ENCODE peak calls at places on chromosomes 4 and X, in five cellular contexts. O is neural crest cell; J is CD8-positive, alpha-beta T cell; X is choroid plexus epithelial cell; K is coronary artery. V is an unnamed sample.

GRCh38 chr4:6682862-6683590 is 10.7 kb upstream of the S100P start:
- DNase-seq in O (no peak), J (no peak), X (no peak), K (no peak), V (no peak)

GRCh38 chr4:76585897-76586360 is 150.9 kb downstream of the SHROOM3 start:
- DNase-seq in O (peak; percentile 19), J (peak; percentile 5), X (peak; percentile 76), K (peak; percentile 93), V (peak; percentile 54)

GRCh38 chr4:4387531-4388311 is 819 bp downstream of the NSG1 start:
- DNase-seq in O (no peak), J (peak; percentile 38), X (no peak), K (no peak), V (no peak)

GRCh38 chr4:6252051-6252450 is 17.6 kb upstream of the WFS1 start:
- DNase-seq in O (no peak), J (no peak), X (no peak), K (no peak), V (no peak)

GRCh38 chrX:13761606-13762005 is 27.1 kb downstream of the OFD1 start:
- DNase-seq in O (no peak), J (no peak), X (peak; percentile 37), K (no peak), V (no peak)

GRCh38 chrX:2134782-2135181 is 366.0 kb downstream of the DHRSX start:
- DNase-seq in O (no peak), J (no peak), X (no peak), K (no peak), V (no peak)

GRCh38 chr4:80142396-80143304 is 54.7 kb upstream of the PRDM8 start:
- DNase-seq in O (no peak), J (no peak), X (peak; percentile 47), K (no peak), V (peak; percentile 55)

GRCh38 chr4:113397114-113397701 is 347.8 kb downstream of the ANK2 start:
- DNase-seq in O (no peak), J (no peak), X (peak; percentile 72), K (no peak), V (peak; percentile 91)

GRCh38 chr4:165784672-165785071 is 88.4 kb upstream of the TLL1 start:
- DNase-seq in O (no peak), J (no peak), X (no peak), K (no peak), V (no peak)

GRCh38 chr4:26127851-26128337 is 192.9 kb upstream of the RBPJ start:
- DNase-seq in O (no peak), J (no peak), X (no peak), K (no peak), V (no peak)

GRCh38 chrX:1111543-1112300 is 100.7 kb downstream of the CRLF2 start:
- DNase-seq in O (no peak), J (no peak), X (no peak), K (peak; percentile 17), V (no peak)

GRCh38 chr4:125550769-125551168 is 236.0 kb downstream of the FAT4 start:
- DNase-seq in O (no peak), J (no peak), X (no peak), K (no peak), V (no peak)

GRCh38 chrX:136529795-136530194 is 2.2 kb upstream of the VGLL1 start:
- DNase-seq in O (no peak), J (no peak), X (no peak), K (no peak), V (no peak)

GRCh38 chr4:56469489-56470210 is 2.2 kb downstream of the SRP72 start:
- DNase-seq in O (no peak), J (no peak), X (no peak), K (no peak), V (no peak)

GRCh38 chr4:137558951-137559350 is 26.7 kb upstream of the PCDH18 start:
- DNase-seq in O (no peak), J (no peak), X (peak; percentile 63), K (no peak), V (peak; percentile 32)

GRCh38 chr4:56506110-56506705 is 617 bp downstream of the ARL9 start:
- DNase-seq in O (no peak), J (no peak), X (peak; percentile 25), K (no peak), V (peak; percentile 15)

GRCh38 chr4:40916880-40917279 is 167.1 kb downstream of the NSUN7 start:
- DNase-seq in O (peak; percentile 14), J (no peak), X (peak; percentile 32), K (no peak), V (peak; percentile 67)

GRCh38 chrX:31333181-31333831 is 261.5 kb upstream of the FTHL17 start:
- DNase-seq in O (no peak), J (no peak), X (peak; percentile 88), K (no peak), V (peak; percentile 79)

GRCh38 chr4:106502106-106502699 is 133.6 kb upstream of the GIMD1 start:
- DNase-seq in O (peak; percentile 60), J (peak; percentile 8), X (peak; percentile 82), K (no peak), V (peak; percentile 77)

GRCh38 chr4:83606898-83607297 is 71.0 kb downstream of the GPAT3 start:
- DNase-seq in O (no peak), J (no peak), X (no peak), K (no peak), V (no peak)

GRCh38 chrX:152896450-152896849 is 1.4 kb upstream of the ZNF185 start:
- DNase-seq in O (no peak), J (no peak), X (no peak), K (no peak), V (no peak)

GRCh38 chrX:136421338-136421737 is 66.4 kb upstream of the BRS3 start:
- DNase-seq in O (no peak), J (no peak), X (no peak), K (no peak), V (no peak)

GRCh38 chr4:73343432-73343831 is 60.7 kb upstream of the ALB start:
- DNase-seq in O (no peak), J (no peak), X (no peak), K (no peak), V (no peak)

GRCh38 chr4:73344106-73344505 is 60.0 kb upstream of the ALB start:
- DNase-seq in O (no peak), J (no peak), X (no peak), K (no peak), V (no peak)

GRCh38 chr4:73335717-73336116 is 68.4 kb upstream of the ALB start:
- DNase-seq in O (no peak), J (no peak), X (no peak), K (no peak), V (no peak)

GRCh38 chr4:73345399-73345975 is 58.6 kb upstream of the ALB start:
- DNase-seq in O (no peak), J (no peak), X (peak; percentile 5), K (no peak), V (no peak)

DNA sequence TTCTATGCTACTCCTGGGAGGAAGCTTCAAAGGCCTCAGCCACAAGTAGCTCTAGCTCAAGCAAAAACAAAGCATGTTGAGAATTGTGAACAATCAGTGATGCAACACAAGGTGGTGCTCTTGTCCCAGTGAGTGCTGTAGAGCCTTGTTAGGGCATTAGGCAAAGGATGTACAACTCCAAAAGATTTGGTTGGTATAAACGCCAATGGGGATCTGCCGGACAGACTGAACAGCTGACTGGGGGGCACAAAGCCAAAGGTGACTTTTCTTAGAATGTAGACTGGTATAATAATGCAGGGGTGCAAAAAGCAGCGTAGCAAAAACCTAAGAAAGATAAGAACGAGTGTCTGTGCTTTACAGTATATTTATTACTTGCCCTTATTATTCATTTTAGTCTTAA is 62.6 kb upstream of the ALB start:
- DNase-seq in O (peak; percentile 22), J (no peak), X (peak; percentile 80), K (no peak), V (peak; percentile 83)
- TF ChIP-seq CTCF in O (peak; percentile 69), J (no peak), X (peak; percentile 76), K (no peak), V (peak; percentile 69)

GRCh38 chr4:833156-833555 is 7.2 kb upstream of the CPLX1 start:
- DNase-seq in O (no peak), J (no peak), X (no peak), K (no peak), V (no peak)
- TF ChIP-seq CTCF in O (no peak), J (no peak), X (no peak), K (no peak), V (no peak)

GRCh38 chrX:65034641-65035450 is 58.6 kb upstream of the ZC4H2 start:
- DNase-seq in O (peak; percentile 65), J (peak; percentile 80), X (peak; percentile 53), K (peak; percentile 83), V (peak; percentile 78)
- TF ChIP-seq CTCF in O (peak; percentile 59), J (peak; percentile 46), X (peak; percentile 31), K (no peak), V (peak; percentile 42)

GRCh38 chrX:151176351-151176750 is at the start of gene GPR50:
- DNase-seq in O (peak; percentile 15), J (no peak), X (no peak), K (no peak), V (no peak)

GRCh38 chrX:151177141-151178027 is 1.0 kb downstream of the GPR50 start:
- DNase-seq in O (peak; percentile 22), J (no peak), X (no peak), K (no peak), V (peak; percentile 48)

GRCh38 chrX:151175283-151176062 is 911 bp upstream of the GPR50 start:
- DNase-seq in O (no peak), J (no peak), X (no peak), K (no peak), V (peak; percentile 6)

GRCh38 chrX:151178746-151179145 is 2.4 kb downstream of the GPR50 start:
- DNase-seq in O (no peak), J (no peak), X (no peak), K (no peak), V (no peak)

DNA sequence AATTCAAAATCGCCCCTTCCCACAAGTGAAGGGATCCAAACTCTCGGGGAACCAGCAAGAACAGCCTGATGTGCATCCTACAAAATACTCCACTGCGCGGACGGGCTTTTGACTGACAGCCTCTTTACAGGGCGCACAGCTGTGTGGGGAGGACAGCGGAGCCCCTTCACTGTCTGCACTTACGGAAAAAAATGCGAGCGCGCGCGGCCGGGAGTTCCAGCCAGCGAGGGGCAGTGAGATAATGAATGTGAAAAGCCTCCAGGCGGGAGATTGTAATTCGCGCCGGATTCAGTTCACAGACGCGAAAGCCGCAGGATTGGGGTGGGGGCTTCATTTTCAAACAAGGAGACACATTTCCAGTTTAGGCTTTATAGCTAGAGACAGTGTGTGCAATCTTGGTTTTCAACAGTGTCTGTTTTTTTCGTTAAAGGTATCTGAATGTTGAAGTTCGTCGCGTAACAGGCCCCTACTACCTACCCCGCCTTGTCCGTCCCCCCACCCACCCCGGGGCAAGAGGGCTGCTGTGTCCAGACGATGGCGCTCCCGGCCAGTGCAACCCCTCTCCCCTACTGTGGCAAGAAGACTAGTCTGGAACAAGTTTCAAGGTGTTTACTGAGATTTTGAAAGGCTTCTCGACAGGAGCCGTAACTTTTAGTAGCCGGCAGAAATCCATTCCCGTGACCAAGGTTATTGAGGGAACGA is 1.7 kb upstream of the GPR50 start:
- DNase-seq in O (peak; percentile 23), J (no peak), X (no peak), K (no peak), V (peak; percentile 15)
- TF ChIP-seq CTCF in O (no peak), J (no peak), X (no peak), K (no peak), V (no peak)

DNA sequence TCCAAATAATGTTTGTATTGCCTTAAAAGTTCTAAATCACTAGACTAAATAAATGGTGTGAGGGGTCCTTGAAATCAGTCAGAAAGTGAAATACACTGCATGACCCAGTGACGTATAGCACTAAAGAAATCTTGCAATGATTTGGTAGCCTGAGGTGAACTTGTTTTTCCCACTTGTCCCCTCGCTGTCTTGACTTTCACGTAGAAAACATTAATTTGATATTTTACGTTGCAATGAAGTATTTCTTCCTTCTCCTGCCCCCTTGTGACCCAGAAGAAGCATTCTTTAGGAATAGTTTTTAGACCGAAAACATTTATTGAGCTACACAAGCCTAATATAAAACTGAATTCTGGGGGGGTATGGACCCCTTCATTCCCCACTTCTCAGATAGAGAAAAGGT is 3.7 kb downstream of the KLB start:
- DNase-seq in O (no peak), J (no peak), X (peak; percentile 50), K (no peak), V (no peak)
- TF ChIP-seq CTCF in O (no peak), J (no peak), X (peak; percentile 46), K (no peak), V (peak; percentile 40)

V was measured in cardiac muscle cell.